ENCODE peak calls at places on chromosomes 6 and 20, in five cellular contexts. One of them, this sample, is unnamed.

GRCh38 chr20:64232794-64233193 is 22.8 kb upstream of the PCMTD2 start:
- DNase-seq in mesendoderm: no peak
- DNase-seq in WERI-Rb-1: no peak
- DNase-seq in A673: peak; percentile 69
- DNase-seq in CD8-positive, alpha-beta T cell: no peak
- DNase-seq in this sample: no peak

GRCh38 chr6:52373294-52373693 is 11.3 kb downstream of the PAQR8 start:
- DNase-seq in CD8-positive, alpha-beta T cell: no peak
- DNase-seq in mesendoderm: no peak
- DNase-seq in WERI-Rb-1: no peak
- DNase-seq in A673: no peak
- DNase-seq in this sample: peak; percentile 11

GRCh38 chr6:118812972-118813371 is 81.0 kb upstream of the ASF1A start:
- DNase-seq in WERI-Rb-1: no peak
- DNase-seq in mesendoderm: no peak
- DNase-seq in A673: no peak
- DNase-seq in CD8-positive, alpha-beta T cell: no peak
- DNase-seq in this sample: no peak

GRCh38 chr6:89708316-89708715 is 69.8 kb upstream of the LYRM2 start:
- DNase-seq in WERI-Rb-1: no peak
- DNase-seq in mesendoderm: no peak
- DNase-seq in CD8-positive, alpha-beta T cell: no peak
- DNase-seq in A673: no peak
- DNase-seq in this sample: no peak

GRCh38 chr20:44217342-44218092 is 6.9 kb upstream of the OSER1 start:
- DNase-seq in A673: peak; percentile 74
- DNase-seq in WERI-Rb-1: peak; percentile 83
- DNase-seq in mesendoderm: peak; percentile 85
- DNase-seq in CD8-positive, alpha-beta T cell: peak; percentile 37
- DNase-seq in this sample: peak; percentile 4

GRCh38 chr6:53210821-53211220 is 62.2 kb upstream of the GCM1 start:
- DNase-seq in WERI-Rb-1: no peak
- DNase-seq in mesendoderm: no peak
- DNase-seq in A673: no peak
- DNase-seq in CD8-positive, alpha-beta T cell: no peak
- DNase-seq in this sample: no peak

GRCh38 chr6:837380-837779 is 144.4 kb upstream of the EXOC2 start:
- DNase-seq in WERI-Rb-1: no peak
- DNase-seq in CD8-positive, alpha-beta T cell: no peak
- DNase-seq in mesendoderm: no peak
- DNase-seq in A673: no peak
- DNase-seq in this sample: no peak

GRCh38 chr6:99780556-99780885 is 173.9 kb downstream of the PRDM13 start:
- DNase-seq in WERI-Rb-1: no peak
- DNase-seq in mesendoderm: no peak
- DNase-seq in CD8-positive, alpha-beta T cell: no peak
- DNase-seq in A673: no peak
- DNase-seq in this sample: no peak

GRCh38 chr6:51630011-51630410 is 457.4 kb downstream of the PKHD1 start:
- DNase-seq in A673: no peak
- DNase-seq in CD8-positive, alpha-beta T cell: no peak
- DNase-seq in WERI-Rb-1: no peak
- DNase-seq in mesendoderm: no peak
- DNase-seq in this sample: no peak

GRCh38 chr6:127999032-127999431 is 98.2 kb upstream of the THEMIS start:
- DNase-seq in CD8-positive, alpha-beta T cell: no peak
- DNase-seq in mesendoderm: no peak
- DNase-seq in WERI-Rb-1: no peak
- DNase-seq in A673: no peak
- DNase-seq in this sample: no peak

GRCh38 chr6:6972456-6972855 is 135.3 kb upstream of the RREB1 start:
- DNase-seq in mesendoderm: peak; percentile 48
- DNase-seq in CD8-positive, alpha-beta T cell: no peak
- DNase-seq in WERI-Rb-1: no peak
- DNase-seq in A673: no peak
- DNase-seq in this sample: no peak

GRCh38 chr6:152503541-152503940 is 133.6 kb downstream of the SYNE1 start:
- DNase-seq in mesendoderm: no peak
- DNase-seq in A673: no peak
- DNase-seq in CD8-positive, alpha-beta T cell: no peak
- DNase-seq in WERI-Rb-1: no peak
- DNase-seq in this sample: no peak

GRCh38 chr6:87070750-87071149 is 24.2 kb downstream of the CGA start:
- DNase-seq in mesendoderm: peak; percentile 17
- DNase-seq in WERI-Rb-1: peak; percentile 42
- DNase-seq in A673: no peak
- DNase-seq in CD8-positive, alpha-beta T cell: no peak
- DNase-seq in this sample: no peak

GRCh38 chr20:2042400-2042799 is 48.5 kb upstream of the PDYN start:
- DNase-seq in WERI-Rb-1: no peak
- DNase-seq in mesendoderm: no peak
- DNase-seq in CD8-positive, alpha-beta T cell: no peak
- DNase-seq in A673: peak; percentile 20
- DNase-seq in this sample: no peak

GRCh38 chr6:154480144-154480639 is 30.3 kb downstream of the CNKSR3 start:
- DNase-seq in CD8-positive, alpha-beta T cell: no peak
- DNase-seq in A673: no peak
- DNase-seq in mesendoderm: no peak
- DNase-seq in WERI-Rb-1: no peak
- DNase-seq in this sample: no peak

GRCh38 chr20:50930139-50931047 is 844 bp downstream of the ADNP start:
- DNase-seq in mesendoderm: no peak
- DNase-seq in CD8-positive, alpha-beta T cell: no peak
- DNase-seq in WERI-Rb-1: peak; percentile 13
- DNase-seq in A673: peak; percentile 30
- DNase-seq in this sample: peak; percentile 24

GRCh38 chr6:137361701-137362100 is 132.5 kb downstream of the OLIG3 start:
- DNase-seq in CD8-positive, alpha-beta T cell: no peak
- DNase-seq in WERI-Rb-1: no peak
- DNase-seq in mesendoderm: no peak
- DNase-seq in A673: no peak
- DNase-seq in this sample: no peak

GRCh38 chr6:106882133-106882532 is 92.4 kb downstream of the CD24 start:
- DNase-seq in CD8-positive, alpha-beta T cell: no peak
- DNase-seq in mesendoderm: no peak
- DNase-seq in WERI-Rb-1: no peak
- DNase-seq in A673: no peak
- DNase-seq in this sample: no peak

GRCh38 chr6:69294407-69294806 is 502.4 kb downstream of the LMBRD1 start:
- DNase-seq in A673: no peak
- DNase-seq in CD8-positive, alpha-beta T cell: no peak
- DNase-seq in mesendoderm: no peak
- DNase-seq in WERI-Rb-1: no peak
- DNase-seq in this sample: no peak

GRCh38 chr6:97000138-97000537 is 75.6 kb downstream of the KLHL32 start:
- DNase-seq in WERI-Rb-1: no peak
- DNase-seq in mesendoderm: no peak
- DNase-seq in A673: no peak
- DNase-seq in CD8-positive, alpha-beta T cell: no peak
- DNase-seq in this sample: no peak

GRCh38 chr6:32664827-32665362 is 1.6 kb downstream of the HLA-DQB1 start:
- DNase-seq in CD8-positive, alpha-beta T cell: no peak
- DNase-seq in mesendoderm: peak; percentile 0
- DNase-seq in WERI-Rb-1: peak; percentile 20
- DNase-seq in A673: peak; percentile 26
- DNase-seq in this sample: no peak

GRCh38 chr6:162825597-162825996 is 97.8 kb downstream of the PACRG start:
- DNase-seq in WERI-Rb-1: no peak
- DNase-seq in CD8-positive, alpha-beta T cell: no peak
- DNase-seq in mesendoderm: peak; percentile 31
- DNase-seq in A673: no peak
- DNase-seq in this sample: no peak

GRCh38 chr6:156309017-156309416 is 468.2 kb upstream of the ARID1B start:
- DNase-seq in CD8-positive, alpha-beta T cell: no peak
- DNase-seq in A673: no peak
- DNase-seq in WERI-Rb-1: no peak
- DNase-seq in mesendoderm: no peak
- DNase-seq in this sample: no peak

GRCh38 chr6:99822741-99823512 is 171.1 kb downstream of the MCHR2 start:
- DNase-seq in A673: peak; percentile 78
- DNase-seq in WERI-Rb-1: peak; percentile 28
- DNase-seq in mesendoderm: peak; percentile 59
- DNase-seq in CD8-positive, alpha-beta T cell: no peak
- DNase-seq in this sample: no peak

GRCh38 chr6:30844118-30844535 is 40.2 kb upstream of the DDR1 start:
- DNase-seq in mesendoderm: peak; percentile 98
- DNase-seq in A673: no peak
- DNase-seq in WERI-Rb-1: no peak
- DNase-seq in CD8-positive, alpha-beta T cell: no peak
- DNase-seq in this sample: no peak

GRCh38 chr6:8192067-8192466 is 89.7 kb upstream of the EEF1E1 start:
- DNase-seq in A673: no peak
- DNase-seq in mesendoderm: peak; percentile 74
- DNase-seq in WERI-Rb-1: no peak
- DNase-seq in CD8-positive, alpha-beta T cell: no peak
- DNase-seq in this sample: no peak

GRCh38 chr6:167295495-167296292 is 4.6 kb downstream of the UNC93A start:
- DNase-seq in WERI-Rb-1: no peak
- DNase-seq in mesendoderm: no peak
- DNase-seq in CD8-positive, alpha-beta T cell: no peak
- DNase-seq in A673: no peak
- DNase-seq in this sample: no peak

GRCh38 chr6:31113861-31114539 is 600 bp upstream of the PSORS1C1 start:
- DNase-seq in mesendoderm: peak; percentile 77
- DNase-seq in WERI-Rb-1: no peak
- DNase-seq in A673: peak; percentile 41
- DNase-seq in CD8-positive, alpha-beta T cell: no peak
- DNase-seq in this sample: no peak

GRCh38 chr6:16200231-16200941 is 38.0 kb upstream of the GMPR start:
- DNase-seq in A673: no peak
- DNase-seq in mesendoderm: no peak
- DNase-seq in WERI-Rb-1: no peak
- DNase-seq in CD8-positive, alpha-beta T cell: no peak
- DNase-seq in this sample: no peak

DNA sequence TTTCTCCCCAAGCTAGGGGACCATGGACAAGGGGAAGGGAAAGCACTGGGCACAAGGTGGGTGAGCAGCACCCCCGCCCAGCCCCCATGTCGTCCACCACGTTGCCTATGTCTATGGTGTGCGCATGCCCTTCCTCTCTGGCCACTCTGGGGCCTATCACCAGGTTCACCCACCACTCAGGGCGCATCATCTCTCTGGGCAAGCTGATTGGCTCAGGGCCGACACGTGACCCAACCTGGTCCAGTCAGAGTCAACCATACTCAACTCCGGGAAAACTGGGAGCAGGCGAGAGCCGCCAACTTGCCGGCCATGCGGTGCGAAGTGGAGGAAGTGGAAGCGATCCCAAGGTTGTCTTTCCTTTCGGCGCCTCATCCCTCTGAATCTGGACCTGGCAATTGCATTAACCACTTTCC is 25.9 kb downstream of the ACSS1 start:
- DNase-seq in A673: no peak
- DNase-seq in CD8-positive, alpha-beta T cell: no peak
- DNase-seq in mesendoderm: no peak
- DNase-seq in WERI-Rb-1: no peak
- DNase-seq in this sample: peak; percentile 69
- H3K27ac ChIP-seq in A673: peak overlapping the region; percentile 26
- H3K27ac ChIP-seq in CD8-positive, alpha-beta T cell: no peak overlapping the region
- H3K27ac ChIP-seq in mesendoderm: no peak overlapping the region
- H3K27ac ChIP-seq in WERI-Rb-1: no peak overlapping the region
- H3K27ac ChIP-seq in this sample: peak overlapping the region; percentile 98

DNA sequence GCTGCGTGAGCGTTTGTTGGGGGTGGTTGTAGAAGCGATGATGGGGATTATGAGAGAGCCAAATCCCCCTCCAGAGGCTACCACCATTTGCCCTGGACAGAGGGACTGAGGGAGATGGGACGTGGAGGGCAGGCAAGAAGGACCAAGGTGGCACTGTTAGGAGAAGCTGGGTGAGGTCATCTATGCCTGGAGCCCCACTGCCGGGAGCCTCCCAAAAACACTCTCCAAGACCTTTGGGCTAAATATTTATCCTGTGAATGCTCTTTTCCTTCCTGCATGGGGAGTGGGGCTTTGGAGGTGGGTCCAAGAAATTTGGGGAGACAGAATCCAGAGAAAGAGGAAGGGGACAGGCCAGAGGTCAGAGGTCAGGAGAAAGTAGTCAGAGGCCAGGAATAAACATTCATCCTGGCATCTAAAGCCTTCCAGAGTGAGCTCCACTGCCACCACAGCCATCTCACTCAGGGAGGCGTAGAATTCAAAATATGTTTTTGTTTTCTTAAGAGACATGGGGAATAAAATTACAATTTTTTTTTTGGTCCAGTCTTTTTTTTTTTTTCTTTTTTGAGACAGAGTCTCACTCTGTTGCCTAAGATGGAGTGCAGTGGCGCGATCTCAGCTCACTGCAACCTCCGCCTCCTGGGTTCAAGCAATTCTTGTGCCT is 17.8 kb upstream of the PTGIS start:
- DNase-seq in WERI-Rb-1: no peak
- DNase-seq in A673: no peak
- DNase-seq in mesendoderm: no peak
- DNase-seq in CD8-positive, alpha-beta T cell: no peak
- DNase-seq in this sample: no peak
- H3K27ac ChIP-seq in WERI-Rb-1: no peak overlapping the region
- H3K27ac ChIP-seq in A673: no peak overlapping the region
- H3K27ac ChIP-seq in mesendoderm: no peak overlapping the region
- H3K27ac ChIP-seq in CD8-positive, alpha-beta T cell: no peak overlapping the region
- H3K27ac ChIP-seq in this sample: no peak overlapping the region

GRCh38 chr6:111030008-111031006 is 48.5 kb downstream of the RPF2 start:
- DNase-seq in A673: no peak
- DNase-seq in CD8-positive, alpha-beta T cell: no peak
- DNase-seq in mesendoderm: no peak
- DNase-seq in WERI-Rb-1: peak; percentile 78
- DNase-seq in this sample: no peak
- H3K27ac ChIP-seq in A673: no peak overlapping the region
- H3K27ac ChIP-seq in CD8-positive, alpha-beta T cell: no peak overlapping the region
- H3K27ac ChIP-seq in mesendoderm: no peak overlapping the region
- H3K27ac ChIP-seq in WERI-Rb-1: peak overlapping the region; percentile 50
- H3K27ac ChIP-seq in this sample: no peak overlapping the region

GRCh38 chr6:158640519-158640918 is 4.0 kb downstream of the DYNLT1 start:
- DNase-seq in A673: no peak
- DNase-seq in CD8-positive, alpha-beta T cell: no peak
- DNase-seq in mesendoderm: no peak
- DNase-seq in WERI-Rb-1: no peak
- DNase-seq in this sample: no peak

GRCh38 chr6:158644227-158645063 is at the start of gene DYNLT1:
- DNase-seq in mesendoderm: peak; percentile 95
- DNase-seq in WERI-Rb-1: peak; percentile 95
- DNase-seq in CD8-positive, alpha-beta T cell: peak; percentile 82
- DNase-seq in A673: peak; percentile 89
- DNase-seq in this sample: peak; percentile 85

GRCh38 chr6:158642805-158643489 is 1.6 kb downstream of the DYNLT1 start:
- DNase-seq in WERI-Rb-1: no peak
- DNase-seq in mesendoderm: no peak
- DNase-seq in CD8-positive, alpha-beta T cell: no peak
- DNase-seq in A673: no peak
- DNase-seq in this sample: no peak

GRCh38 chr6:158639056-158639455 is 5.5 kb downstream of the DYNLT1 start:
- DNase-seq in WERI-Rb-1: no peak
- DNase-seq in A673: no peak
- DNase-seq in mesendoderm: no peak
- DNase-seq in CD8-positive, alpha-beta T cell: no peak
- DNase-seq in this sample: no peak

GRCh38 chr6:158642097-158642601 is 2.4 kb downstream of the DYNLT1 start:
- DNase-seq in WERI-Rb-1: no peak
- DNase-seq in A673: no peak
- DNase-seq in mesendoderm: no peak
- DNase-seq in CD8-positive, alpha-beta T cell: no peak
- DNase-seq in this sample: no peak
- H3K27ac ChIP-seq in WERI-Rb-1: no peak overlapping the region
- H3K27ac ChIP-seq in A673: no peak overlapping the region
- H3K27ac ChIP-seq in mesendoderm: no peak overlapping the region
- H3K27ac ChIP-seq in CD8-positive, alpha-beta T cell: no peak overlapping the region
- H3K27ac ChIP-seq in this sample: no peak overlapping the region

This sample was measured in substantia nigra.